ENCODE peak calls at places on chromosomes 1 and 21, in ten cellular contexts. K is adipocyte, T is erythroblast, C is cardiac fibroblast, X is Calu3, E is lung, U is NCI-H82, Z is activated T-cell treated with anti-CD3 and anti-CD28 coated beads for 1 hour, N is non-pigmented ciliary epithelial cell, L is epithelial cell of esophagus. F is an unnamed sample.

GRCh38 chr1:6251681-6252373 is 7.8 kb downstream of the HES3 start:
- DNase-seq in K (no peak), U (no peak), T (no peak), C (no peak), X (no peak), E (no peak), Z (no peak), L (no peak), N (no peak), F (no peak)

GRCh38 chr1:108639899-108640560 is 20.9 kb downstream of the HENMT1 start:
- DNase-seq in T (no peak), C (no peak), U (no peak), K (no peak), L (no peak), X (no peak), Z (peak), N (no peak), E (no peak), F (no peak)

GRCh38 chr1:85444381-85444780 is 20.6 kb downstream of the DDAH1 start:
- DNase-seq in U (no peak), C (peak), E (no peak), N (no peak), L (no peak), X (no peak), Z (no peak), T (no peak), K (no peak), F (no peak)

GRCh38 chr1:46083579-46083978 is 48.9 kb downstream of the PIK3R3 start:
- DNase-seq in C (no peak), K (no peak), E (no peak), T (no peak), L (no peak), X (no peak), N (no peak), Z (no peak), U (no peak), F (no peak)

GRCh38 chr1:233432916-233433315 is 105.4 kb downstream of the MAP3K21 start:
- DNase-seq in Z (no peak), N (no peak), E (no peak), L (no peak), U (no peak), T (no peak), X (no peak), C (no peak), K (no peak), F (no peak)

GRCh38 chr1:12173631-12174121 is 6.9 kb downstream of the TNFRSF1B start:
- DNase-seq in T (peak), X (no peak), U (no peak), E (peak), Z (peak), C (no peak), L (no peak), K (no peak), N (no peak), F (peak)

GRCh38 chr1:84997667-84998600 is 1.0 kb upstream of the MCOLN2 start:
- DNase-seq in L (peak), K (peak), T (no peak), Z (no peak), X (no peak), U (peak), N (no peak), C (peak), E (no peak), F (no peak)

GRCh38 chr1:28646040-28646439 is 2.4 kb upstream of the RNU11 start:
- DNase-seq in N (no peak), X (no peak), U (no peak), C (no peak), K (peak), E (no peak), Z (no peak), T (no peak), L (no peak), F (no peak)

GRCh38 chr1:180382326-180383115 is 119.9 kb downstream of the ACBD6 start:
- DNase-seq in E (no peak), K (peak), T (no peak), L (no peak), U (no peak), X (no peak), Z (no peak), N (no peak), C (peak), F (no peak)

GRCh38 chr1:7334475-7335035 is 436.5 kb upstream of the VAMP3 start:
- DNase-seq in C (peak), X (no peak), T (no peak), E (no peak), L (peak), U (peak), Z (no peak), N (no peak), K (peak), F (no peak)

GRCh38 chr1:161706116-161706482 is 930 bp upstream of the FCRLA start:
- DNase-seq in Z (no peak), C (peak), L (peak), E (no peak), X (no peak), T (no peak), U (no peak), N (no peak), K (no peak), F (no peak)

GRCh38 chr21:37450385-37451044 is 83.9 kb downstream of the DYRK1A start:
- DNase-seq in K (no peak), U (no peak), X (no peak), C (peak), N (no peak), L (peak), Z (no peak), E (no peak), T (peak), F (no peak)

GRCh38 chr1:68202239-68202832 is 30.0 kb downstream of the WLS start:
- DNase-seq in Z (no peak), U (no peak), N (no peak), T (no peak), E (no peak), K (peak), L (no peak), X (no peak), C (peak), F (no peak)

GRCh38 chr1:163565171-163565570 is 243.4 kb downstream of the NUF2 start:
- DNase-seq in X (no peak), C (no peak), E (no peak), U (peak), L (no peak), K (no peak), T (no peak), N (no peak), Z (no peak), F (no peak)

GRCh38 chr1:175757381-175758015 is 14.1 kb upstream of the TNR start:
- DNase-seq in E (no peak), U (peak), N (no peak), C (peak), L (peak), K (no peak), T (peak), Z (no peak), X (peak), F (no peak)

GRCh38 chr1:62912028-62912638 is 128.2 kb downstream of the ATG4C start:
- DNase-seq in C (peak), N (no peak), K (peak), X (peak), U (peak), E (no peak), L (peak), T (peak), Z (no peak), F (no peak)

GRCh38 chr1:52482326-52483004 is 70.4 kb downstream of the TUT4 start:
- DNase-seq in U (no peak), E (no peak), N (no peak), X (no peak), C (no peak), T (no peak), Z (no peak), K (peak), L (peak), F (no peak)

GRCh38 chr1:170415734-170416372 is 116.1 kb upstream of the GORAB start:
- DNase-seq in Z (no peak), X (no peak), N (no peak), E (no peak), U (no peak), L (no peak), T (no peak), C (peak), K (no peak), F (no peak)

GRCh38 chr21:28791595-28792282 is 200.9 kb downstream of the LTN1 start:
- DNase-seq in K (no peak), C (no peak), X (no peak), U (no peak), Z (no peak), T (peak), E (no peak), N (no peak), L (no peak), F (no peak)

GRCh38 chr21:42165901-42166300 is 53.0 kb upstream of the ABCG1 start:
- DNase-seq in E (no peak), K (no peak), N (no peak), U (no peak), T (no peak), C (no peak), Z (no peak), X (no peak), L (no peak), F (no peak)

GRCh38 chr21:41559658-41560599 is 52.0 kb upstream of the TMPRSS2 start:
- DNase-seq in K (peak), Z (no peak), X (no peak), L (no peak), U (no peak), E (no peak), C (peak), N (peak), T (no peak), F (no peak)

F was measured in pons.